ENCODE peak calls at places on chromosomes 7 and 10, in ten cellular contexts. One of them, this sample, is unnamed.

GRCh38 chr7:30936650-30937245 is 25.1 kb downstream of the AQP1 start:
- DNase-seq in non-pigmented ciliary epithelial cell: no peak
- DNase-seq in substantia nigra: no peak
- DNase-seq in GM04504: no peak
- DNase-seq in activated CD4-positive, alpha-beta T cell treated with anti-CD3 and anti-CD28 coated beads, Interleukin-2, amount 50 U/mL, for 4 hours: no peak
- DNase-seq in CD4-positive, alpha-beta T cell: no peak
- DNase-seq in HFFc6: no peak
- DNase-seq in dorsolateral prefrontal cortex: no peak
- DNase-seq in stimulated activated CD8-positive, alpha-beta memory T cell treated with anti-CD3 and anti-CD28 coated beads, Interleukin-15, amount 100 ng/mL, for 24 hours: no peak
- DNase-seq in fibroblast of the aortic adventitia: no peak
- DNase-seq in this sample: no peak

GRCh38 chr10:122590158-122590557 is 29.6 kb downstream of the DMBT1 start:
- DNase-seq in non-pigmented ciliary epithelial cell: no peak
- DNase-seq in substantia nigra: no peak
- DNase-seq in GM04504: no peak
- DNase-seq in activated CD4-positive, alpha-beta T cell treated with anti-CD3 and anti-CD28 coated beads, Interleukin-2, amount 50 U/mL, for 4 hours: no peak
- DNase-seq in CD4-positive, alpha-beta T cell: no peak
- DNase-seq in HFFc6: no peak
- DNase-seq in dorsolateral prefrontal cortex: no peak
- DNase-seq in stimulated activated CD8-positive, alpha-beta memory T cell treated with anti-CD3 and anti-CD28 coated beads, Interleukin-15, amount 100 ng/mL, for 24 hours: no peak
- DNase-seq in fibroblast of the aortic adventitia: no peak
- DNase-seq in this sample: no peak

GRCh38 chr10:61250131-61250530 is 203.1 kb downstream of the TMEM26 start:
- DNase-seq in non-pigmented ciliary epithelial cell: no peak
- DNase-seq in substantia nigra: no peak
- DNase-seq in GM04504: no peak
- DNase-seq in activated CD4-positive, alpha-beta T cell treated with anti-CD3 and anti-CD28 coated beads, Interleukin-2, amount 50 U/mL, for 4 hours: no peak
- DNase-seq in CD4-positive, alpha-beta T cell: no peak
- DNase-seq in HFFc6: no peak
- DNase-seq in dorsolateral prefrontal cortex: no peak
- DNase-seq in stimulated activated CD8-positive, alpha-beta memory T cell treated with anti-CD3 and anti-CD28 coated beads, Interleukin-15, amount 100 ng/mL, for 24 hours: no peak
- DNase-seq in fibroblast of the aortic adventitia: no peak
- DNase-seq in this sample: no peak

GRCh38 chr7:127119517-127119916 is 133.2 kb downstream of the GRM8 start:
- DNase-seq in non-pigmented ciliary epithelial cell: no peak
- DNase-seq in substantia nigra: no peak
- DNase-seq in GM04504: no peak
- DNase-seq in activated CD4-positive, alpha-beta T cell treated with anti-CD3 and anti-CD28 coated beads, Interleukin-2, amount 50 U/mL, for 4 hours: no peak
- DNase-seq in CD4-positive, alpha-beta T cell: no peak
- DNase-seq in HFFc6: no peak
- DNase-seq in dorsolateral prefrontal cortex: no peak
- DNase-seq in stimulated activated CD8-positive, alpha-beta memory T cell treated with anti-CD3 and anti-CD28 coated beads, Interleukin-15, amount 100 ng/mL, for 24 hours: no peak
- DNase-seq in fibroblast of the aortic adventitia: no peak
- DNase-seq in this sample: no peak

GRCh38 chr10:33263453-33263852 is 71.0 kb downstream of the NRP1 start:
- DNase-seq in non-pigmented ciliary epithelial cell: no peak
- DNase-seq in substantia nigra: no peak
- DNase-seq in GM04504: no peak
- DNase-seq in activated CD4-positive, alpha-beta T cell treated with anti-CD3 and anti-CD28 coated beads, Interleukin-2, amount 50 U/mL, for 4 hours: no peak
- DNase-seq in CD4-positive, alpha-beta T cell: no peak
- DNase-seq in HFFc6: peak
- DNase-seq in dorsolateral prefrontal cortex: no peak
- DNase-seq in stimulated activated CD8-positive, alpha-beta memory T cell treated with anti-CD3 and anti-CD28 coated beads, Interleukin-15, amount 100 ng/mL, for 24 hours: no peak
- DNase-seq in fibroblast of the aortic adventitia: peak
- DNase-seq in this sample: no peak

GRCh38 chr10:99766282-99766681 is 16.2 kb upstream of the ABCC2 start:
- DNase-seq in non-pigmented ciliary epithelial cell: no peak
- DNase-seq in substantia nigra: no peak
- DNase-seq in GM04504: no peak
- DNase-seq in activated CD4-positive, alpha-beta T cell treated with anti-CD3 and anti-CD28 coated beads, Interleukin-2, amount 50 U/mL, for 4 hours: no peak
- DNase-seq in CD4-positive, alpha-beta T cell: no peak
- DNase-seq in HFFc6: no peak
- DNase-seq in dorsolateral prefrontal cortex: no peak
- DNase-seq in stimulated activated CD8-positive, alpha-beta memory T cell treated with anti-CD3 and anti-CD28 coated beads, Interleukin-15, amount 100 ng/mL, for 24 hours: no peak
- DNase-seq in fibroblast of the aortic adventitia: no peak
- DNase-seq in this sample: peak

GRCh38 chr10:23158370-23158769 is 33.7 kb upstream of the PTF1A start:
- DNase-seq in non-pigmented ciliary epithelial cell: peak
- DNase-seq in substantia nigra: peak
- DNase-seq in GM04504: peak
- DNase-seq in activated CD4-positive, alpha-beta T cell treated with anti-CD3 and anti-CD28 coated beads, Interleukin-2, amount 50 U/mL, for 4 hours: peak
- DNase-seq in CD4-positive, alpha-beta T cell: peak
- DNase-seq in HFFc6: peak
- DNase-seq in dorsolateral prefrontal cortex: peak
- DNase-seq in stimulated activated CD8-positive, alpha-beta memory T cell treated with anti-CD3 and anti-CD28 coated beads, Interleukin-15, amount 100 ng/mL, for 24 hours: no peak
- DNase-seq in fibroblast of the aortic adventitia: peak
- DNase-seq in this sample: peak

GRCh38 chr10:73054286-73054685 is 42.4 kb downstream of the P4HA1 start:
- DNase-seq in non-pigmented ciliary epithelial cell: no peak
- DNase-seq in substantia nigra: no peak
- DNase-seq in GM04504: no peak
- DNase-seq in activated CD4-positive, alpha-beta T cell treated with anti-CD3 and anti-CD28 coated beads, Interleukin-2, amount 50 U/mL, for 4 hours: no peak
- DNase-seq in CD4-positive, alpha-beta T cell: no peak
- DNase-seq in HFFc6: no peak
- DNase-seq in dorsolateral prefrontal cortex: no peak
- DNase-seq in stimulated activated CD8-positive, alpha-beta memory T cell treated with anti-CD3 and anti-CD28 coated beads, Interleukin-15, amount 100 ng/mL, for 24 hours: no peak
- DNase-seq in fibroblast of the aortic adventitia: no peak
- DNase-seq in this sample: peak

GRCh38 chr10:4080225-4080624 is 295.2 kb upstream of the KLF6 start:
- DNase-seq in non-pigmented ciliary epithelial cell: no peak
- DNase-seq in substantia nigra: no peak
- DNase-seq in GM04504: no peak
- DNase-seq in activated CD4-positive, alpha-beta T cell treated with anti-CD3 and anti-CD28 coated beads, Interleukin-2, amount 50 U/mL, for 4 hours: no peak
- DNase-seq in CD4-positive, alpha-beta T cell: no peak
- DNase-seq in HFFc6: no peak
- DNase-seq in dorsolateral prefrontal cortex: no peak
- DNase-seq in stimulated activated CD8-positive, alpha-beta memory T cell treated with anti-CD3 and anti-CD28 coated beads, Interleukin-15, amount 100 ng/mL, for 24 hours: no peak
- DNase-seq in fibroblast of the aortic adventitia: no peak
- DNase-seq in this sample: no peak

GRCh38 chr10:123385508-123385907 is 231.3 kb downstream of the BUB3 start:
- DNase-seq in non-pigmented ciliary epithelial cell: no peak
- DNase-seq in substantia nigra: no peak
- DNase-seq in GM04504: no peak
- DNase-seq in activated CD4-positive, alpha-beta T cell treated with anti-CD3 and anti-CD28 coated beads, Interleukin-2, amount 50 U/mL, for 4 hours: no peak
- DNase-seq in CD4-positive, alpha-beta T cell: no peak
- DNase-seq in HFFc6: no peak
- DNase-seq in dorsolateral prefrontal cortex: no peak
- DNase-seq in stimulated activated CD8-positive, alpha-beta memory T cell treated with anti-CD3 and anti-CD28 coated beads, Interleukin-15, amount 100 ng/mL, for 24 hours: no peak
- DNase-seq in fibroblast of the aortic adventitia: no peak
- DNase-seq in this sample: no peak

GRCh38 chr7:155399577-155399976 is 58.4 kb upstream of the EN2 start:
- DNase-seq in non-pigmented ciliary epithelial cell: no peak
- DNase-seq in substantia nigra: no peak
- DNase-seq in GM04504: no peak
- DNase-seq in activated CD4-positive, alpha-beta T cell treated with anti-CD3 and anti-CD28 coated beads, Interleukin-2, amount 50 U/mL, for 4 hours: no peak
- DNase-seq in CD4-positive, alpha-beta T cell: no peak
- DNase-seq in HFFc6: no peak
- DNase-seq in dorsolateral prefrontal cortex: no peak
- DNase-seq in stimulated activated CD8-positive, alpha-beta memory T cell treated with anti-CD3 and anti-CD28 coated beads, Interleukin-15, amount 100 ng/mL, for 24 hours: no peak
- DNase-seq in fibroblast of the aortic adventitia: no peak
- DNase-seq in this sample: no peak

GRCh38 chr7:134075799-134076198 is 51.3 kb upstream of the LRGUK start:
- DNase-seq in non-pigmented ciliary epithelial cell: no peak
- DNase-seq in substantia nigra: no peak
- DNase-seq in GM04504: no peak
- DNase-seq in activated CD4-positive, alpha-beta T cell treated with anti-CD3 and anti-CD28 coated beads, Interleukin-2, amount 50 U/mL, for 4 hours: no peak
- DNase-seq in CD4-positive, alpha-beta T cell: no peak
- DNase-seq in HFFc6: no peak
- DNase-seq in dorsolateral prefrontal cortex: no peak
- DNase-seq in stimulated activated CD8-positive, alpha-beta memory T cell treated with anti-CD3 and anti-CD28 coated beads, Interleukin-15, amount 100 ng/mL, for 24 hours: no peak
- DNase-seq in fibroblast of the aortic adventitia: no peak
- DNase-seq in this sample: no peak

GRCh38 chr10:4770766-4771553 is 55.0 kb upstream of the AKR1E2 start:
- DNase-seq in non-pigmented ciliary epithelial cell: peak
- DNase-seq in substantia nigra: no peak
- DNase-seq in GM04504: peak
- DNase-seq in activated CD4-positive, alpha-beta T cell treated with anti-CD3 and anti-CD28 coated beads, Interleukin-2, amount 50 U/mL, for 4 hours: no peak
- DNase-seq in CD4-positive, alpha-beta T cell: no peak
- DNase-seq in HFFc6: peak
- DNase-seq in dorsolateral prefrontal cortex: no peak
- DNase-seq in stimulated activated CD8-positive, alpha-beta memory T cell treated with anti-CD3 and anti-CD28 coated beads, Interleukin-15, amount 100 ng/mL, for 24 hours: no peak
- DNase-seq in fibroblast of the aortic adventitia: peak
- DNase-seq in this sample: no peak

GRCh38 chr7:118898284-118898683 is 673.8 kb downstream of the ANKRD7 start:
- DNase-seq in non-pigmented ciliary epithelial cell: no peak
- DNase-seq in substantia nigra: no peak
- DNase-seq in GM04504: no peak
- DNase-seq in activated CD4-positive, alpha-beta T cell treated with anti-CD3 and anti-CD28 coated beads, Interleukin-2, amount 50 U/mL, for 4 hours: no peak
- DNase-seq in CD4-positive, alpha-beta T cell: no peak
- DNase-seq in HFFc6: no peak
- DNase-seq in dorsolateral prefrontal cortex: no peak
- DNase-seq in stimulated activated CD8-positive, alpha-beta memory T cell treated with anti-CD3 and anti-CD28 coated beads, Interleukin-15, amount 100 ng/mL, for 24 hours: no peak
- DNase-seq in fibroblast of the aortic adventitia: no peak
- DNase-seq in this sample: no peak

GRCh38 chr10:72124984-72125383 is 36.6 kb upstream of the SPOCK2 start:
- DNase-seq in non-pigmented ciliary epithelial cell: peak
- DNase-seq in substantia nigra: no peak
- DNase-seq in GM04504: peak
- DNase-seq in activated CD4-positive, alpha-beta T cell treated with anti-CD3 and anti-CD28 coated beads, Interleukin-2, amount 50 U/mL, for 4 hours: no peak
- DNase-seq in CD4-positive, alpha-beta T cell: no peak
- DNase-seq in HFFc6: peak
- DNase-seq in dorsolateral prefrontal cortex: no peak
- DNase-seq in stimulated activated CD8-positive, alpha-beta memory T cell treated with anti-CD3 and anti-CD28 coated beads, Interleukin-15, amount 100 ng/mL, for 24 hours: no peak
- DNase-seq in fibroblast of the aortic adventitia: peak
- DNase-seq in this sample: no peak

GRCh38 chr7:1951600-1951999 is 281.1 kb downstream of the MAD1L1 start:
- DNase-seq in non-pigmented ciliary epithelial cell: no peak
- DNase-seq in substantia nigra: no peak
- DNase-seq in GM04504: no peak
- DNase-seq in activated CD4-positive, alpha-beta T cell treated with anti-CD3 and anti-CD28 coated beads, Interleukin-2, amount 50 U/mL, for 4 hours: no peak
- DNase-seq in CD4-positive, alpha-beta T cell: no peak
- DNase-seq in HFFc6: no peak
- DNase-seq in dorsolateral prefrontal cortex: no peak
- DNase-seq in stimulated activated CD8-positive, alpha-beta memory T cell treated with anti-CD3 and anti-CD28 coated beads, Interleukin-15, amount 100 ng/mL, for 24 hours: no peak
- DNase-seq in fibroblast of the aortic adventitia: no peak
- DNase-seq in this sample: no peak

GRCh38 chr10:70271996-70272924 is 11.5 kb downstream of the NPFFR1 start:
- DNase-seq in non-pigmented ciliary epithelial cell: no peak
- DNase-seq in substantia nigra: no peak
- DNase-seq in GM04504: no peak
- DNase-seq in activated CD4-positive, alpha-beta T cell treated with anti-CD3 and anti-CD28 coated beads, Interleukin-2, amount 50 U/mL, for 4 hours: no peak
- DNase-seq in CD4-positive, alpha-beta T cell: no peak
- DNase-seq in HFFc6: no peak
- DNase-seq in dorsolateral prefrontal cortex: no peak
- DNase-seq in stimulated activated CD8-positive, alpha-beta memory T cell treated with anti-CD3 and anti-CD28 coated beads, Interleukin-15, amount 100 ng/mL, for 24 hours: no peak
- DNase-seq in fibroblast of the aortic adventitia: peak
- DNase-seq in this sample: no peak

GRCh38 chr10:132516771-132517725 is 20.5 kb upstream of the INPP5A start:
- DNase-seq in non-pigmented ciliary epithelial cell: peak
- DNase-seq in substantia nigra: peak
- DNase-seq in GM04504: peak
- DNase-seq in activated CD4-positive, alpha-beta T cell treated with anti-CD3 and anti-CD28 coated beads, Interleukin-2, amount 50 U/mL, for 4 hours: no peak
- DNase-seq in CD4-positive, alpha-beta T cell: no peak
- DNase-seq in HFFc6: peak
- DNase-seq in dorsolateral prefrontal cortex: peak
- DNase-seq in stimulated activated CD8-positive, alpha-beta memory T cell treated with anti-CD3 and anti-CD28 coated beads, Interleukin-15, amount 100 ng/mL, for 24 hours: no peak
- DNase-seq in fibroblast of the aortic adventitia: peak
- DNase-seq in this sample: peak

GRCh38 chr10:16954280-16955030 is 137.2 kb upstream of the RSU1 start:
- DNase-seq in non-pigmented ciliary epithelial cell: no peak
- DNase-seq in substantia nigra: no peak
- DNase-seq in GM04504: no peak
- DNase-seq in activated CD4-positive, alpha-beta T cell treated with anti-CD3 and anti-CD28 coated beads, Interleukin-2, amount 50 U/mL, for 4 hours: no peak
- DNase-seq in CD4-positive, alpha-beta T cell: no peak
- DNase-seq in HFFc6: no peak
- DNase-seq in dorsolateral prefrontal cortex: no peak
- DNase-seq in stimulated activated CD8-positive, alpha-beta memory T cell treated with anti-CD3 and anti-CD28 coated beads, Interleukin-15, amount 100 ng/mL, for 24 hours: no peak
- DNase-seq in fibroblast of the aortic adventitia: no peak
- DNase-seq in this sample: no peak

GRCh38 chr7:107931740-107932515 is 40.9 kb downstream of the DLD start:
- DNase-seq in non-pigmented ciliary epithelial cell: no peak
- DNase-seq in substantia nigra: no peak
- DNase-seq in GM04504: no peak
- DNase-seq in activated CD4-positive, alpha-beta T cell treated with anti-CD3 and anti-CD28 coated beads, Interleukin-2, amount 50 U/mL, for 4 hours: no peak
- DNase-seq in CD4-positive, alpha-beta T cell: no peak
- DNase-seq in HFFc6: no peak
- DNase-seq in dorsolateral prefrontal cortex: no peak
- DNase-seq in stimulated activated CD8-positive, alpha-beta memory T cell treated with anti-CD3 and anti-CD28 coated beads, Interleukin-15, amount 100 ng/mL, for 24 hours: no peak
- DNase-seq in fibroblast of the aortic adventitia: no peak
- DNase-seq in this sample: no peak

GRCh38 chr7:127769696-127770400 is 117.9 kb downstream of the SND1 start:
- DNase-seq in non-pigmented ciliary epithelial cell: no peak
- DNase-seq in substantia nigra: no peak
- DNase-seq in GM04504: no peak
- DNase-seq in activated CD4-positive, alpha-beta T cell treated with anti-CD3 and anti-CD28 coated beads, Interleukin-2, amount 50 U/mL, for 4 hours: no peak
- DNase-seq in CD4-positive, alpha-beta T cell: no peak
- DNase-seq in HFFc6: no peak
- DNase-seq in dorsolateral prefrontal cortex: no peak
- DNase-seq in stimulated activated CD8-positive, alpha-beta memory T cell treated with anti-CD3 and anti-CD28 coated beads, Interleukin-15, amount 100 ng/mL, for 24 hours: no peak
- DNase-seq in fibroblast of the aortic adventitia: peak
- DNase-seq in this sample: no peak

GRCh38 chr7:99116151-99116550 is 27.8 kb downstream of the SMURF1 start:
- DNase-seq in non-pigmented ciliary epithelial cell: no peak
- DNase-seq in substantia nigra: no peak
- DNase-seq in GM04504: no peak
- DNase-seq in activated CD4-positive, alpha-beta T cell treated with anti-CD3 and anti-CD28 coated beads, Interleukin-2, amount 50 U/mL, for 4 hours: no peak
- DNase-seq in CD4-positive, alpha-beta T cell: no peak
- DNase-seq in HFFc6: no peak
- DNase-seq in dorsolateral prefrontal cortex: no peak
- DNase-seq in stimulated activated CD8-positive, alpha-beta memory T cell treated with anti-CD3 and anti-CD28 coated beads, Interleukin-15, amount 100 ng/mL, for 24 hours: no peak
- DNase-seq in fibroblast of the aortic adventitia: no peak
- DNase-seq in this sample: no peak

GRCh38 chr10:114916653-114917052 is 21.3 kb upstream of the TRUB1 start:
- DNase-seq in non-pigmented ciliary epithelial cell: no peak
- DNase-seq in substantia nigra: no peak
- DNase-seq in GM04504: no peak
- DNase-seq in activated CD4-positive, alpha-beta T cell treated with anti-CD3 and anti-CD28 coated beads, Interleukin-2, amount 50 U/mL, for 4 hours: no peak
- DNase-seq in CD4-positive, alpha-beta T cell: no peak
- DNase-seq in HFFc6: no peak
- DNase-seq in dorsolateral prefrontal cortex: no peak
- DNase-seq in stimulated activated CD8-positive, alpha-beta memory T cell treated with anti-CD3 and anti-CD28 coated beads, Interleukin-15, amount 100 ng/mL, for 24 hours: no peak
- DNase-seq in fibroblast of the aortic adventitia: no peak
- DNase-seq in this sample: no peak